ENCODE peak calls at places on chromosomes 6 and 20, in seven cellular contexts. One of them, this sample, is unnamed.

GRCh38 chr6:47677381-47678100 is 20.8 kb upstream of the ADGRF4 start:
- DNase-seq in fibroblast of mammary gland: no peak
- DNase-seq in fibroblast of lung: no peak
- DNase-seq in CD8-positive, alpha-beta T cell: no peak
- DNase-seq in bronchial epithelial cell: no peak
- DNase-seq in AG04450: no peak
- DNase-seq in lung: no peak
- DNase-seq in this sample: no peak

GRCh38 chr6:36028088-36028886 is 679 bp downstream of the MAPK14 start:
- DNase-seq in fibroblast of mammary gland: peak
- DNase-seq in fibroblast of lung: peak
- DNase-seq in CD8-positive, alpha-beta T cell: peak
- DNase-seq in bronchial epithelial cell: peak
- DNase-seq in AG04450: no peak
- DNase-seq in lung: peak
- DNase-seq in this sample: peak

GRCh38 chr20:56247954-56248782 is at the start of gene MC3R:
- DNase-seq in fibroblast of mammary gland: peak
- DNase-seq in fibroblast of lung: peak
- DNase-seq in CD8-positive, alpha-beta T cell: peak
- DNase-seq in bronchial epithelial cell: peak
- DNase-seq in AG04450: no peak
- DNase-seq in lung: peak
- DNase-seq in this sample: peak

GRCh38 chr6:99178168-99178567 is 171.3 kb downstream of the FAXC start:
- DNase-seq in fibroblast of mammary gland: no peak
- DNase-seq in fibroblast of lung: peak
- DNase-seq in CD8-positive, alpha-beta T cell: no peak
- DNase-seq in bronchial epithelial cell: peak
- DNase-seq in AG04450: no peak
- DNase-seq in lung: no peak
- DNase-seq in this sample: no peak

GRCh38 chr6:84967389-84967788 is 203.0 kb upstream of the TBX18 start:
- DNase-seq in fibroblast of mammary gland: peak
- DNase-seq in fibroblast of lung: no peak
- DNase-seq in CD8-positive, alpha-beta T cell: no peak
- DNase-seq in bronchial epithelial cell: peak
- DNase-seq in AG04450: peak
- DNase-seq in lung: no peak
- DNase-seq in this sample: peak

GRCh38 chr20:56779452-56780143 is 150.5 kb downstream of the TFAP2C start:
- DNase-seq in fibroblast of mammary gland: no peak
- DNase-seq in fibroblast of lung: no peak
- DNase-seq in CD8-positive, alpha-beta T cell: no peak
- DNase-seq in bronchial epithelial cell: no peak
- DNase-seq in AG04450: no peak
- DNase-seq in lung: no peak
- DNase-seq in this sample: peak

GRCh38 chr20:35870541-35871307 is 83.6 kb downstream of the SCAND1 start:
- DNase-seq in fibroblast of mammary gland: peak
- DNase-seq in fibroblast of lung: peak
- DNase-seq in CD8-positive, alpha-beta T cell: no peak
- DNase-seq in bronchial epithelial cell: peak
- DNase-seq in AG04450: no peak
- DNase-seq in lung: no peak
- DNase-seq in this sample: peak

GRCh38 chr6:14396826-14397517 is 279.4 kb downstream of the CD83 start:
- DNase-seq in fibroblast of mammary gland: peak
- DNase-seq in fibroblast of lung: peak
- DNase-seq in CD8-positive, alpha-beta T cell: no peak
- DNase-seq in bronchial epithelial cell: peak
- DNase-seq in AG04450: peak
- DNase-seq in lung: no peak
- DNase-seq in this sample: no peak

GRCh38 chr6:159728552-159728951 is 1.2 kb downstream of the WTAP start:
- DNase-seq in fibroblast of mammary gland: peak
- DNase-seq in fibroblast of lung: peak
- DNase-seq in CD8-positive, alpha-beta T cell: no peak
- DNase-seq in bronchial epithelial cell: no peak
- DNase-seq in AG04450: no peak
- DNase-seq in lung: no peak
- DNase-seq in this sample: peak

GRCh38 chr6:51025082-51025777 is 206.6 kb downstream of the TFAP2B start:
- DNase-seq in fibroblast of mammary gland: peak
- DNase-seq in fibroblast of lung: peak
- DNase-seq in CD8-positive, alpha-beta T cell: no peak
- DNase-seq in bronchial epithelial cell: peak
- DNase-seq in AG04450: no peak
- DNase-seq in lung: no peak
- DNase-seq in this sample: peak

GRCh38 chr6:21593927-21594421 is 423 bp downstream of the SOX4 start:
- DNase-seq in fibroblast of mammary gland: peak
- DNase-seq in fibroblast of lung: peak
- DNase-seq in CD8-positive, alpha-beta T cell: peak
- DNase-seq in bronchial epithelial cell: no peak
- DNase-seq in AG04450: no peak
- DNase-seq in lung: no peak
- DNase-seq in this sample: peak

GRCh38 chr6:46044876-46045617 is 29.4 kb upstream of the CLIC5 start:
- DNase-seq in fibroblast of mammary gland: peak
- DNase-seq in fibroblast of lung: peak
- DNase-seq in CD8-positive, alpha-beta T cell: no peak
- DNase-seq in bronchial epithelial cell: peak
- DNase-seq in AG04450: no peak
- DNase-seq in lung: peak
- DNase-seq in this sample: peak

GRCh38 chr6:156013155-156013554 is 557.5 kb upstream of the NOX3 start:
- DNase-seq in fibroblast of mammary gland: no peak
- DNase-seq in fibroblast of lung: no peak
- DNase-seq in CD8-positive, alpha-beta T cell: no peak
- DNase-seq in bronchial epithelial cell: peak
- DNase-seq in AG04450: no peak
- DNase-seq in lung: no peak
- DNase-seq in this sample: no peak

GRCh38 chr6:139291813-139292619 is at the start of gene TXLNB:
- DNase-seq in fibroblast of mammary gland: peak
- DNase-seq in fibroblast of lung: peak
- DNase-seq in CD8-positive, alpha-beta T cell: peak
- DNase-seq in bronchial epithelial cell: peak
- DNase-seq in AG04450: peak
- DNase-seq in lung: peak
- DNase-seq in this sample: peak

GRCh38 chr6:46781478-46782378 is 11.5 kb upstream of the MEP1A start:
- DNase-seq in fibroblast of mammary gland: peak
- DNase-seq in fibroblast of lung: peak
- DNase-seq in CD8-positive, alpha-beta T cell: no peak
- DNase-seq in bronchial epithelial cell: peak
- DNase-seq in AG04450: peak
- DNase-seq in lung: peak
- DNase-seq in this sample: peak

GRCh38 chr6:97294451-97294850 is 11.4 kb upstream of the MMS22L start:
- DNase-seq in fibroblast of mammary gland: peak
- DNase-seq in fibroblast of lung: peak
- DNase-seq in CD8-positive, alpha-beta T cell: no peak
- DNase-seq in bronchial epithelial cell: peak
- DNase-seq in AG04450: peak
- DNase-seq in lung: no peak
- DNase-seq in this sample: peak

GRCh38 chr6:25174678-25175077 is 104.5 kb upstream of the CARMIL1 start:
- DNase-seq in fibroblast of mammary gland: no peak
- DNase-seq in fibroblast of lung: no peak
- DNase-seq in CD8-positive, alpha-beta T cell: no peak
- DNase-seq in bronchial epithelial cell: no peak
- DNase-seq in AG04450: no peak
- DNase-seq in lung: no peak
- DNase-seq in this sample: no peak

GRCh38 chr6:92979281-92979680 is 440.1 kb downstream of the EPHA7 start:
- DNase-seq in fibroblast of mammary gland: no peak
- DNase-seq in fibroblast of lung: peak
- DNase-seq in CD8-positive, alpha-beta T cell: no peak
- DNase-seq in bronchial epithelial cell: no peak
- DNase-seq in AG04450: no peak
- DNase-seq in lung: no peak
- DNase-seq in this sample: no peak

GRCh38 chr20:39453890-39454289 is 491.7 kb downstream of the DHX35 start:
- DNase-seq in fibroblast of mammary gland: no peak
- DNase-seq in fibroblast of lung: no peak
- DNase-seq in CD8-positive, alpha-beta T cell: no peak
- DNase-seq in bronchial epithelial cell: no peak
- DNase-seq in AG04450: no peak
- DNase-seq in lung: no peak
- DNase-seq in this sample: no peak

GRCh38 chr20:50153153-50153499 is 397 bp downstream of the PEDS1 start:
- DNase-seq in fibroblast of mammary gland: no peak
- DNase-seq in fibroblast of lung: no peak
- DNase-seq in CD8-positive, alpha-beta T cell: no peak
- DNase-seq in bronchial epithelial cell: no peak
- DNase-seq in AG04450: no peak
- DNase-seq in lung: no peak
- DNase-seq in this sample: peak

GRCh38 chr20:59933296-59933848 is at the start of gene SYCP2:
- DNase-seq in fibroblast of mammary gland: peak
- DNase-seq in fibroblast of lung: peak
- DNase-seq in CD8-positive, alpha-beta T cell: peak
- DNase-seq in bronchial epithelial cell: no peak
- DNase-seq in AG04450: no peak
- DNase-seq in lung: no peak
- DNase-seq in this sample: no peak

GRCh38 chr20:53805895-53806384 is 212.3 kb upstream of the ZNF217 start:
- DNase-seq in fibroblast of mammary gland: peak
- DNase-seq in fibroblast of lung: peak
- DNase-seq in CD8-positive, alpha-beta T cell: no peak
- DNase-seq in bronchial epithelial cell: peak
- DNase-seq in AG04450: no peak
- DNase-seq in lung: no peak
- DNase-seq in this sample: peak

GRCh38 chr20:12699374-12700228 is 309.2 kb upstream of the SPTLC3 start:
- DNase-seq in fibroblast of mammary gland: no peak
- DNase-seq in fibroblast of lung: no peak
- DNase-seq in CD8-positive, alpha-beta T cell: no peak
- DNase-seq in bronchial epithelial cell: no peak
- DNase-seq in AG04450: no peak
- DNase-seq in lung: no peak
- DNase-seq in this sample: no peak
- TF ChIP-seq CTCF in fibroblast of mammary gland: no peak
- TF ChIP-seq CTCF in fibroblast of lung: no peak
- TF ChIP-seq CTCF in CD8-positive, alpha-beta T cell: no peak
- TF ChIP-seq CTCF in bronchial epithelial cell: no peak
- TF ChIP-seq CTCF in AG04450: no peak
- TF ChIP-seq CTCF in lung: no peak
- TF ChIP-seq CTCF in this sample: no peak

GRCh38 chr6:120055071-120055470 is 705.5 kb upstream of the MAN1A1 start:
- DNase-seq in fibroblast of mammary gland: no peak
- DNase-seq in fibroblast of lung: no peak
- DNase-seq in CD8-positive, alpha-beta T cell: no peak
- DNase-seq in bronchial epithelial cell: no peak
- DNase-seq in AG04450: no peak
- DNase-seq in lung: no peak
- DNase-seq in this sample: no peak

GRCh38 chr6:120058410-120058809 is 708.8 kb upstream of the MAN1A1 start:
- DNase-seq in fibroblast of mammary gland: no peak
- DNase-seq in fibroblast of lung: no peak
- DNase-seq in CD8-positive, alpha-beta T cell: no peak
- DNase-seq in bronchial epithelial cell: no peak
- DNase-seq in AG04450: no peak
- DNase-seq in lung: no peak
- DNase-seq in this sample: no peak

GRCh38 chr6:120056085-120056484 is 706.5 kb upstream of the MAN1A1 start:
- DNase-seq in fibroblast of mammary gland: peak
- DNase-seq in fibroblast of lung: no peak
- DNase-seq in CD8-positive, alpha-beta T cell: no peak
- DNase-seq in bronchial epithelial cell: peak
- DNase-seq in AG04450: no peak
- DNase-seq in lung: no peak
- DNase-seq in this sample: peak
- TF ChIP-seq CTCF in fibroblast of mammary gland: peak
- TF ChIP-seq CTCF in fibroblast of lung: no peak
- TF ChIP-seq CTCF in CD8-positive, alpha-beta T cell: no peak
- TF ChIP-seq CTCF in bronchial epithelial cell: peak
- TF ChIP-seq CTCF in AG04450: peak
- TF ChIP-seq CTCF in lung: no peak
- TF ChIP-seq CTCF in this sample: peak

DNA sequence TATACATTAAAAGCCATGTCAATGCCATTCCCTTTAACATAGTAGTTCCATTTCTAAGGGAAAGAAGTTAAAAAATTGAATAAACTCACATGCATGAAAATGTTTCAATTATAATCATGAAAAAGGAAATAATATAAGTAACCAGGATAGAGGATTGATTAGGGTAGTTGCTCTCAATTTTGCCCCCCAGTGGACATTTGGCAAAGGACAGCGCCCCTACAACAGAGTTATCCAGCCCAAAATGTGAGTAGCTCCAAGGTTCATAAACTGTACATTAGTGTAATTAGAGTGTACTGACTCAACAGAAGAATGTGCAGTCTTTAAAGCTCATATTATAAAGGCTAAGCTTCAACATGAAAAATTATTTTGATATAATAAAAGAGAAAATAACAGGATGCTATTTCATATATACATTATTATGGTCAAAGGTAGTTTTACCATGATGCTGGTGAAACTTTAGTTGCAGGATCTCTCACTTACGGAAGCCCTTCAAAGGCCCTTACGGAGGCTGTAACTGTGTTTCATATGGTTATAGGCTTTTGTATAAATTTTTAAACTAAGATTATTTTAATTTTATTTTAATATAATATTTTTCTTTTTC is 403.4 kb downstream of the PLCB1 start:
- DNase-seq in fibroblast of mammary gland: peak
- DNase-seq in fibroblast of lung: no peak
- DNase-seq in CD8-positive, alpha-beta T cell: no peak
- DNase-seq in bronchial epithelial cell: no peak
- DNase-seq in AG04450: no peak
- DNase-seq in lung: no peak
- DNase-seq in this sample: peak
- TF ChIP-seq CTCF in fibroblast of mammary gland: peak
- TF ChIP-seq CTCF in fibroblast of lung: peak
- TF ChIP-seq CTCF in CD8-positive, alpha-beta T cell: no peak
- TF ChIP-seq CTCF in bronchial epithelial cell: peak
- TF ChIP-seq CTCF in AG04450: peak
- TF ChIP-seq CTCF in lung: no peak
- TF ChIP-seq CTCF in this sample: peak

GRCh38 chr20:24813080-24813479 is 136.0 kb upstream of the CST7 start:
- DNase-seq in fibroblast of mammary gland: no peak
- DNase-seq in fibroblast of lung: no peak
- DNase-seq in CD8-positive, alpha-beta T cell: no peak
- DNase-seq in bronchial epithelial cell: no peak
- DNase-seq in AG04450: no peak
- DNase-seq in lung: no peak
- DNase-seq in this sample: no peak

GRCh38 chr20:24808616-24809015 is 140.5 kb upstream of the CST7 start:
- DNase-seq in fibroblast of mammary gland: no peak
- DNase-seq in fibroblast of lung: no peak
- DNase-seq in CD8-positive, alpha-beta T cell: no peak
- DNase-seq in bronchial epithelial cell: no peak
- DNase-seq in AG04450: no peak
- DNase-seq in lung: no peak
- DNase-seq in this sample: no peak

GRCh38 chr20:24809606-24810005 is 139.5 kb upstream of the CST7 start:
- DNase-seq in fibroblast of mammary gland: no peak
- DNase-seq in fibroblast of lung: no peak
- DNase-seq in CD8-positive, alpha-beta T cell: no peak
- DNase-seq in bronchial epithelial cell: no peak
- DNase-seq in AG04450: no peak
- DNase-seq in lung: no peak
- DNase-seq in this sample: no peak

GRCh38 chr20:24812356-24812755 is 136.7 kb upstream of the CST7 start:
- DNase-seq in fibroblast of mammary gland: no peak
- DNase-seq in fibroblast of lung: no peak
- DNase-seq in CD8-positive, alpha-beta T cell: no peak
- DNase-seq in bronchial epithelial cell: no peak
- DNase-seq in AG04450: no peak
- DNase-seq in lung: no peak
- DNase-seq in this sample: no peak

GRCh38 chr20:24811020-24811419 is 138.0 kb upstream of the CST7 start:
- DNase-seq in fibroblast of mammary gland: no peak
- DNase-seq in fibroblast of lung: no peak
- DNase-seq in CD8-positive, alpha-beta T cell: no peak
- DNase-seq in bronchial epithelial cell: no peak
- DNase-seq in AG04450: no peak
- DNase-seq in lung: no peak
- DNase-seq in this sample: no peak
- TF ChIP-seq CTCF in fibroblast of mammary gland: no peak
- TF ChIP-seq CTCF in fibroblast of lung: no peak
- TF ChIP-seq CTCF in CD8-positive, alpha-beta T cell: no peak
- TF ChIP-seq CTCF in bronchial epithelial cell: no peak
- TF ChIP-seq CTCF in AG04450: no peak
- TF ChIP-seq CTCF in lung: no peak
- TF ChIP-seq CTCF in this sample: no peak